ENCODE peak calls at places on chromosomes 2 and 18, in ten cellular contexts. X is hypothalamus; V is ovary; I is stimulated activated effector memory CD8-positive, alpha-beta T cell treated with anti-CD3 and anti-CD28 coated beads, Interleukin-12 subunit alpha, Interleukin-12 subunit beta, amount 100 ng/mL, for 72 hours; S is AG09309; H is astrocyte of the spinal cord; C is T-helper 1 cell; L is LoVo; T is IMR-90; U is activated CD4-positive, alpha-beta T cell treated with anti-CD3 and anti-CD28 coated beads for 24 hours. K is an unnamed sample.

GRCh38 chr18:56009451-56009850 is 421.5 kb upstream of the TCF4 start:
- DNase-seq in X (no peak), V (no peak), I (no peak), S (no peak), H (no peak), C (no peak), L (no peak), T (no peak), U (no peak), K (no peak)

GRCh38 chr2:214966420-214966819 is 156.9 kb upstream of the BARD1 start:
- DNase-seq in X (no peak), V (no peak), I (no peak), S (no peak), H (no peak), C (no peak), L (no peak), T (no peak), U (no peak), K (no peak)

GRCh38 chr2:128736046-128736688 is 417.5 kb upstream of the HS6ST1 start:
- DNase-seq in X (no peak), V (no peak), I (peak; percentile 22), S (no peak), H (no peak), C (no peak), L (no peak), T (no peak), U (no peak), K (no peak)

GRCh38 chr18:36942264-36942663 is 113.3 kb downstream of the KIAA1328 start:
- DNase-seq in X (no peak), V (no peak), I (no peak), S (no peak), H (peak; percentile 48), C (no peak), L (peak; percentile 18), T (peak; percentile 53), U (no peak), K (peak; percentile 71)

GRCh38 chr2:39390126-39390692 is 46.9 kb downstream of the MAP4K3 start:
- DNase-seq in X (no peak), V (no peak), I (no peak), S (no peak), H (no peak), C (no peak), L (no peak), T (no peak), U (no peak), K (no peak)

GRCh38 chr2:46794693-46795317 is 120.8 kb downstream of the MCFD2 start:
- DNase-seq in X (no peak), V (no peak), I (peak; percentile 0), S (no peak), H (no peak), C (no peak), L (no peak), T (no peak), U (no peak), K (no peak)

GRCh38 chr18:35024965-35025364 is 16.2 kb upstream of the MAPRE2 start:
- DNase-seq in X (no peak), V (peak; percentile 60), I (no peak), S (peak; percentile 86), H (peak; percentile 69), C (no peak), L (no peak), T (peak; percentile 89), U (no peak), K (peak; percentile 91)

GRCh38 chr2:118122768-118123335 is 34.6 kb downstream of the INSIG2 start:
- DNase-seq in X (no peak), V (no peak), I (no peak), S (no peak), H (no peak), C (no peak), L (peak; percentile 54), T (no peak), U (no peak), K (no peak)

GRCh38 chr2:191845248-191845715 is 1.6 kb downstream of the CAVIN2 start:
- DNase-seq in X (no peak), V (peak; percentile 48), I (no peak), S (no peak), H (no peak), C (no peak), L (no peak), T (no peak), U (no peak), K (peak; percentile 53)

GRCh38 chr18:7598167-7599062 is 31.3 kb downstream of the PTPRM start:
- DNase-seq in X (no peak), V (no peak), I (no peak), S (no peak), H (peak; percentile 52), C (no peak), L (no peak), T (peak; percentile 66), U (no peak), K (peak; percentile 50)

GRCh38 chr2:239889641-239890055 is 135.5 kb downstream of the NDUFA10 start:
- DNase-seq in X (no peak), V (no peak), I (no peak), S (no peak), H (no peak), C (no peak), L (no peak), T (no peak), U (no peak), K (no peak)

GRCh38 chr2:46814160-46814559 is 101.4 kb downstream of the MCFD2 start:
- DNase-seq in X (no peak), V (peak; percentile 66), I (no peak), S (peak; percentile 65), H (peak; percentile 74), C (no peak), L (no peak), T (peak; percentile 84), U (no peak), K (peak; percentile 98)

GRCh38 chr2:162053808-162054155 is 20.2 kb downstream of the DPP4 start:
- DNase-seq in X (no peak), V (no peak), I (no peak), S (no peak), H (no peak), C (no peak), L (no peak), T (no peak), U (no peak), K (no peak)

GRCh38 chr2:100817388-100817985 is 2.5 kb upstream of the NPAS2 start:
- DNase-seq in X (no peak), V (no peak), I (no peak), S (no peak), H (no peak), C (no peak), L (no peak), T (no peak), U (no peak), K (no peak)

GRCh38 chr2:239938651-239939486 is 86.3 kb downstream of the NDUFA10 start:
- DNase-seq in X (no peak), V (no peak), I (no peak), S (no peak), H (no peak), C (no peak), L (no peak), T (no peak), U (no peak), K (no peak)

GRCh38 chr2:176652300-176653182 is 383.3 kb downstream of the MTX2 start:
- DNase-seq in X (no peak), V (no peak), I (no peak), S (peak; percentile 31), H (peak; percentile 56), C (no peak), L (peak; percentile 75), T (peak; percentile 54), U (no peak), K (peak; percentile 63)

GRCh38 chr2:99348173-99348572 is 11.0 kb downstream of the EIF5B start:
- DNase-seq in X (no peak), V (no peak), I (no peak), S (no peak), H (no peak), C (no peak), L (no peak), T (no peak), U (no peak), K (no peak)

GRCh38 chr2:99822487-99823218 is 319.7 kb downstream of the AFF3 start:
- DNase-seq in X (no peak), V (no peak), I (no peak), S (no peak), H (no peak), C (no peak), L (no peak), T (no peak), U (no peak), K (no peak)

GRCh38 chr2:223735659-223736244 is 101.6 kb downstream of the AP1S3 start:
- DNase-seq in X (no peak), V (no peak), I (no peak), S (peak; percentile 70), H (peak; percentile 80), C (no peak), L (no peak), T (peak; percentile 96), U (no peak), K (peak; percentile 96)

GRCh38 chr2:68645523-68645922 is 2.1 kb downstream of the PROKR1 start:
- DNase-seq in X (no peak), V (no peak), I (no peak), S (no peak), H (no peak), C (no peak), L (no peak), T (peak; percentile 24), U (no peak), K (peak; percentile 7)

GRCh38 chr2:26521054-26521912 is 43.4 kb upstream of the OTOF start:
- DNase-seq in X (no peak), V (no peak), I (no peak), S (no peak), H (no peak), C (no peak), L (peak; percentile 19), T (no peak), U (no peak), K (peak; percentile 11)

GRCh38 chr18:7617738-7618422 is 50.8 kb downstream of the PTPRM start:
- DNase-seq in X (no peak), V (no peak), I (no peak), S (peak; percentile 92), H (peak; percentile 91), C (no peak), L (no peak), T (peak; percentile 70), U (no peak), K (peak; percentile 73)

GRCh38 chr2:60480089-60480773 is 73.2 kb downstream of the BCL11A start:
- DNase-seq in X (no peak), V (no peak), I (no peak), S (no peak), H (no peak), C (no peak), L (no peak), T (no peak), U (no peak), K (no peak)

GRCh38 chr2:157418215-157418614 is 25.7 kb downstream of the CYTIP start:
- DNase-seq in X (no peak), V (no peak), I (no peak), S (no peak), H (no peak), C (no peak), L (no peak), T (no peak), U (no peak), K (no peak)

GRCh38 chr2:232162191-232162590 is 200.7 kb downstream of the DIS3L2 start:
- DNase-seq in X (no peak), V (no peak), I (no peak), S (no peak), H (peak; percentile 9), C (no peak), L (no peak), T (peak; percentile 39), U (no peak), K (peak; percentile 12)

GRCh38 chr2:72334806-72335205 is 187.1 kb upstream of the CYP26B1 start:
- DNase-seq in X (no peak), V (no peak), I (no peak), S (no peak), H (no peak), C (no peak), L (no peak), T (no peak), U (no peak), K (no peak)

GRCh38 chr18:79502785-79503184 is 107.1 kb downstream of the NFATC1 start:
- DNase-seq in X (no peak), V (no peak), I (no peak), S (no peak), H (no peak), C (no peak), L (no peak), T (peak; percentile 33), U (no peak), K (peak; percentile 59)

GRCh38 chr2:190911813-190912212 is 31.2 kb downstream of the GLS start:
- DNase-seq in X (no peak), V (no peak), I (no peak), S (no peak), H (no peak), C (no peak), L (no peak), T (peak; percentile 76), U (no peak), K (no peak)